ENCODE peak calls at places on chromosomes 11 and 22, in eight cellular contexts. V, X, C, Y, Z, Q, J and B are unnamed samples.
A peak's percentile ranks its signal among the peaks of the same experiment; 100 is the strongest.

GRCh38 chr11:33724644-33725035 is 11.6 kb downstream of the CD59 start:
- DNase-seq in V (no peak), X (no peak), J (no peak), Q (peak; percentile 89), C (no peak), Z (no peak), Y (no peak), B (no peak)

GRCh38 chr11:57164317-57164716 is 17.4 kb upstream of the LRRC55 start:
- DNase-seq in V (no peak), Y (no peak), Z (no peak), J (no peak), Q (no peak), X (no peak), C (no peak), B (no peak)

GRCh38 chr22:20319745-20320658 is at the start of gene DGCR6L:
- DNase-seq in V (peak; percentile 95), X (peak; percentile 95), J (peak; percentile 99), Y (peak; percentile 97), C (peak; percentile 78), Z (peak; percentile 97), Q (peak; percentile 94), B (peak; percentile 92)

GRCh38 chr22:32042924-32043323 is at the start of gene SLC5A1:
- DNase-seq in J (no peak), Z (no peak), X (peak; percentile 78), C (no peak), Q (no peak), Y (no peak), V (peak; percentile 96), B (no peak)

GRCh38 chr22:20021196-20022181 is 579 bp downstream of the TANGO2 start:
- DNase-seq in C (no peak), Z (peak; percentile 47), Y (peak; percentile 14), J (peak; percentile 93), X (peak; percentile 63), V (peak; percentile 18), Q (peak; percentile 27), B (no peak)

GRCh38 chr11:76701701-76702100 is 31.2 kb upstream of the LRRC32 start:
- DNase-seq in Z (no peak), Q (peak; percentile 66), J (no peak), C (no peak), V (no peak), X (no peak), Y (no peak), B (no peak)

GRCh38 chr11:94880216-94880615 is 93.1 kb downstream of the CWC15 start:
- DNase-seq in J (no peak), X (no peak), V (no peak), Q (no peak), Y (no peak), Z (no peak), C (no peak), B (no peak)

GRCh38 chr11:63769719-63770443 is 1.3 kb upstream of the ZFTA start:
- DNase-seq in Q (no peak), V (no peak), C (no peak), X (no peak), J (peak; percentile 32), Y (no peak), Z (no peak), B (no peak)

GRCh38 chr11:16278986-16279385 is 77.4 kb downstream of the SOX6 start:
- DNase-seq in Y (no peak), J (no peak), Z (no peak), Q (no peak), C (no peak), X (no peak), V (peak; percentile 52), B (no peak)

GRCh38 chr11:60952742-60953170 is 780 bp upstream of the SLC15A3 start:
- DNase-seq in V (no peak), X (no peak), C (no peak), J (no peak), Q (no peak), Y (no peak), Z (no peak), B (no peak)

GRCh38 chr11:34650528-34650927 is 29.6 kb downstream of the EHF start:
- DNase-seq in C (no peak), J (no peak), Q (peak; percentile 43), Y (no peak), X (no peak), V (no peak), Z (peak; percentile 87), B (peak; percentile 85)

GRCh38 chr22:36885474-36885873 is 24.7 kb downstream of the NCF4 start:
- DNase-seq in Y (no peak), V (no peak), Q (no peak), C (no peak), J (no peak), X (no peak), Z (no peak), B (no peak)

GRCh38 chr11:111840143-111840542 is 31.2 kb downstream of the ALG9 start:
- DNase-seq in Q (no peak), C (no peak), X (no peak), Y (no peak), J (no peak), V (no peak), Z (no peak), B (no peak)

GRCh38 chr11:1384206-1384965 is 5.3 kb upstream of the BRSK2 start:
- DNase-seq in Q (no peak), V (no peak), J (no peak), Y (no peak), C (no peak), X (no peak), Z (no peak), B (no peak)

GRCh38 chr11:118918128-118918685 is 7.5 kb downstream of the BCL9L start:
- DNase-seq in Y (peak; percentile 19), Q (peak; percentile 97), X (peak; percentile 64), C (no peak), Z (peak; percentile 68), J (peak; percentile 83), V (peak; percentile 98), B (peak; percentile 56)
- H3K4me1 ChIP-seq in Y (peaks cover 88% of the 10 kb centered on the region), Q (peaks cover 58% of the 10 kb centered on the region), X (peaks cover 93% of the 10 kb centered on the region), C (peaks cover 95% of the 10 kb centered on the region), Z (peaks cover 85% of the 10 kb centered on the region), J (peaks cover 100% of the 10 kb centered on the region), V (peaks cover 22% of the 10 kb centered on the region), B (peaks cover 66% of the 10 kb centered on the region)

GRCh38 chr11:47399860-47400812 is 8.3 kb upstream of the SLC39A13 start:
- DNase-seq in X (no peak), Y (no peak), V (no peak), J (peak; percentile 45), C (no peak), Q (no peak), Z (peak; percentile 65), B (no peak)

GRCh38 chr11:47400813-47401279 is 7.5 kb upstream of the SLC39A13 start:
- DNase-seq in Z (no peak), V (no peak), J (peak; percentile 67), Q (no peak), X (no peak), C (no peak), Y (peak; percentile 62), B (no peak)

GRCh38 chr11:47396049-47396320 is 12.4 kb upstream of the SLC39A13 start:
- DNase-seq in C (no peak), X (no peak), Z (no peak), Y (no peak), Q (no peak), J (no peak), V (no peak), B (no peak)

GRCh38 chr11:47398011-47398410 is 10.4 kb upstream of the SLC39A13 start:
- DNase-seq in X (no peak), V (no peak), Q (no peak), Y (peak; percentile 25), C (no peak), J (no peak), Z (no peak), B (no peak)

DNA sequence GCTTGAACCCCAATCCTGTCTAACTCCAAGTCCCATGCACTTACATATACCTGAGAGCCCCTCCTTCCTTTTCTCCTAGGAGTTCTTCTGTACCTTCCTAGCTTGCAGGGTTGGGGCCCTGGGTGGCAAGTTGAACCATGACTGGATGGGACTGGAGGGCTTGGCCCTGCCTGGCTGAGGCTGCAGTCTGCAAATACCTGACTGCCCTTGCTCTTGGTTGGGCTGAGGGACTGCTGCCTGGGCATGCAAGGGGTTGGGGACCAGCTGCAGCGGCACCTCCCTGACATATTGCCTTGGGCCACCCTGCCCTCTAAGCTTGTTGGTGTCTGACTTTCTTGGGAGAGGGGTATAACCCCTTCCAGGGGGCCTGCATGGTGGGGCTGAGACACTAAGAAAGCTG is 9.8 kb upstream of the SLC39A13 start:
- DNase-seq in Q (no peak), X (no peak), C (no peak), Y (no peak), J (no peak), Z (no peak), V (no peak), B (no peak)
- H3K4me3 ChIP-seq in Q (no peak overlapping the region), X (no peak overlapping the region), C (no peak overlapping the region), Y (no peak overlapping the region), J (no peak overlapping the region), Z (no peak overlapping the region), V (no peak overlapping the region), B (no peak overlapping the region)

GRCh38 chr11:27465629-27466028 is 7.0 kb downstream of the LGR4 start:
- DNase-seq in Y (no peak), X (no peak), V (no peak), Z (no peak), J (no peak), C (no peak), Q (no peak), B (no peak)
- H3K4me1 ChIP-seq in Y (no peaks in the 10 kb centered on the region), X (peaks cover 56% of the 10 kb centered on the region), V (peaks cover 2% of the 10 kb centered on the region), Z (no peaks in the 10 kb centered on the region), J (peaks cover 22% of the 10 kb centered on the region), C (peaks cover 40% of the 10 kb centered on the region), Q (peaks cover 6% of the 10 kb centered on the region), B (peaks cover 2% of the 10 kb centered on the region)

GRCh38 chr22:39016592-39016991 is 2.5 kb downstream of the APOBEC3C start:
- DNase-seq in Y (no peak), Q (no peak), Z (no peak), X (no peak), J (no peak), V (no peak), C (no peak), B (no peak)

GRCh38 chr22:39024923-39025322 is 4.0 kb downstream of the APOBEC3D start:
- DNase-seq in Z (peak; percentile 56), X (no peak), J (no peak), Q (no peak), Y (no peak), V (no peak), C (no peak), B (peak; percentile 28)

GRCh38 chr22:39026509-39027150 is 5.7 kb downstream of the APOBEC3D start:
- DNase-seq in C (no peak), Z (no peak), Q (no peak), J (no peak), X (no peak), V (no peak), Y (no peak), B (no peak)

GRCh38 chr22:39017596-39018365 is 3.1 kb upstream of the APOBEC3D start:
- DNase-seq in V (no peak), Y (no peak), Q (no peak), J (no peak), C (no peak), X (no peak), Z (no peak), B (no peak)

DNA sequence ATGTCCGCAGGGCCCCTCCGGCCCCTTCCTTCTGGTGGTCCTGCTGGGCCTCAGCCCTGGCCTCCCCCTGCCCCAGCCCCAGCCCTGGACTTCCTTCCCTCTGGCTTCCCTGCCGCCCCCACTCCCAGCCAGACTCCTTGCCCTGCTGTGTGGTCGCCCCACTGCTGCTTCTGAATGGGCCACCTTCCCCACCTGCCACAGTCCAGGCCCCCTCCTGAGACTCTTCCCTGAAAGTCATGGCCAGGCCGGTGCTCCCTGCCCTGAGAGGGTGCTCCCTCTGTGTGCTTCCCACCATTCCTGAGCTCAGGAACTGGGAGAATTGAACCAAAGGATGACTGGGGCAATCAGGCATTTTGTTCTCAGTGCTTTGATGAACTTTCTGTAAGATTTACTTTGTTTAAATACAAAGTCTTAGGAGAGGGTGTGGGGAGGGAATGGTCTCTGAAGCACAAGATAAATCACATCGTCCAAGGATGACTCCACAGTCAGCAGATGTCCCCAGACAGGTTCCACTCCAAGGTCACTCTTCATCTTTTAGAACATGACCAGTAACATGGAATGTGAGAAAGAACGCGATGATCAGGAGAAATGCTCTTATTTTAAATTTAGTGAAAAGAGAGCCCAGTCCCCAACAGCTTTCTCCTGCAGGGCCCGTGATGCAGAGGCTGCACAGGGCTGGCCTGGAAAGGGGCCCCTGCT is 774 bp downstream of the APOBEC3D start:
- DNase-seq in Z (no peak), J (no peak), Q (no peak), V (no peak), X (no peak), Y (no peak), C (no peak), B (no peak)
- H3K4me3 ChIP-seq in Z (peak overlapping the region; percentile 79), J (peak overlapping the region; percentile 38), Q (peak overlapping the region; percentile 29), V (peak overlapping the region; percentile 38), X (no peak overlapping the region), Y (no peak overlapping the region), C (peak overlapping the region; percentile 16), B (peak overlapping the region; percentile 76)